ENCODE peak calls at places on chromosome 20, in eight cellular contexts. Q, K, S, I, M, U, G and N are unnamed samples.

GRCh38 chr20:56624786-56625681 is 4.1 kb upstream of the TFAP2C start:
- DNase-seq in Q (no peak), K (no peak), S (no peak), I (no peak), M (no peak), U (no peak), G (no peak), N (no peak)

GRCh38 chr20:47792021-47792618 is 6.8 kb upstream of the SULF2 start:
- DNase-seq in Q (no peak), K (no peak), S (no peak), I (peak), M (peak), U (no peak), G (no peak), N (peak)

GRCh38 chr20:49575551-49576060 is 7.7 kb upstream of the PTGIS start:
- DNase-seq in Q (no peak), K (no peak), S (no peak), I (peak), M (peak), U (no peak), G (no peak), N (peak)

GRCh38 chr20:7608246-7608645 is 332.0 kb downstream of the HAO1 start:
- DNase-seq in Q (peak), K (no peak), S (no peak), I (no peak), M (no peak), U (no peak), G (no peak), N (no peak)

GRCh38 chr20:51691703-51692102 is 76.5 kb downstream of the ATP9A start:
- DNase-seq in Q (no peak), K (no peak), S (no peak), I (no peak), M (no peak), U (no peak), G (no peak), N (no peak)

GRCh38 chr20:9996944-9997343 is 37.8 kb upstream of the ANKEF1 start:
- DNase-seq in Q (no peak), K (no peak), S (no peak), I (no peak), M (no peak), U (no peak), G (no peak), N (no peak)

GRCh38 chr20:16441526-16442164 is 131.6 kb downstream of the KIF16B start:
- DNase-seq in Q (no peak), K (no peak), S (no peak), I (no peak), M (no peak), U (no peak), G (no peak), N (no peak)

GRCh38 chr20:57703013-57703412 is 6.8 kb downstream of the PMEPA1 start:
- DNase-seq in Q (no peak), K (no peak), S (no peak), I (no peak), M (no peak), U (no peak), G (no peak), N (no peak)

GRCh38 chr20:53622247-53623114 is 28.8 kb upstream of the ZNF217 start:
- DNase-seq in Q (no peak), K (no peak), S (no peak), I (peak), M (peak), U (no peak), G (no peak), N (no peak)

GRCh38 chr20:4844325-4844724 is 122.6 kb downstream of the PRND start:
- DNase-seq in Q (no peak), K (no peak), S (no peak), I (no peak), M (no peak), U (no peak), G (no peak), N (no peak)

GRCh38 chr20:16654858-16655257 is 75.0 kb upstream of the SNRPB2 start:
- DNase-seq in Q (no peak), K (no peak), S (no peak), I (no peak), M (no peak), U (no peak), G (no peak), N (no peak)

GRCh38 chr20:38728911-38729642 is 4.8 kb downstream of the SLC32A1 start:
- DNase-seq in Q (no peak), K (no peak), S (no peak), I (no peak), M (no peak), U (no peak), G (no peak), N (no peak)

GRCh38 chr20:13671500-13672288 is 33.0 kb upstream of the TASP1 start:
- DNase-seq in Q (no peak), K (no peak), S (no peak), I (no peak), M (no peak), U (peak), G (no peak), N (no peak)

GRCh38 chr20:61845276-61845675 is 220.4 kb downstream of the TAF4 start:
- DNase-seq in Q (no peak), K (peak), S (no peak), I (no peak), M (no peak), U (no peak), G (no peak), N (no peak)

GRCh38 chr20:61874421-61875068 is 191.1 kb downstream of the TAF4 start:
- DNase-seq in Q (peak), K (peak), S (peak), I (peak), M (no peak), U (no peak), G (peak), N (no peak)

GRCh38 chr20:37984018-37984785 is 49.1 kb downstream of the TTI1 start:
- DNase-seq in Q (peak), K (no peak), S (no peak), I (no peak), M (no peak), U (no peak), G (no peak), N (no peak)

GRCh38 chr20:49517509-49518100 is 35.1 kb upstream of the KCNB1 start:
- DNase-seq in Q (no peak), K (no peak), S (no peak), I (no peak), M (no peak), U (no peak), G (no peak), N (no peak)

GRCh38 chr20:61520761-61521460 is 268.9 kb downstream of the CDH4 start:
- DNase-seq in Q (no peak), K (no peak), S (no peak), I (no peak), M (no peak), U (no peak), G (no peak), N (no peak)

GRCh38 chr20:41049451-41049850 is 20.8 kb downstream of the TOP1 start:
- DNase-seq in Q (no peak), K (no peak), S (no peak), I (no peak), M (no peak), U (no peak), G (no peak), N (no peak)

GRCh38 chr20:8829232-8829631 is 239.7 kb upstream of the PLCB4 start:
- DNase-seq in Q (no peak), K (no peak), S (no peak), I (no peak), M (no peak), U (no peak), G (no peak), N (no peak)
- TF ChIP-seq CTCF in Q (peak), K (no peak), S (no peak), I (no peak), M (no peak), U (no peak), G (no peak), N (no peak)

DNA sequence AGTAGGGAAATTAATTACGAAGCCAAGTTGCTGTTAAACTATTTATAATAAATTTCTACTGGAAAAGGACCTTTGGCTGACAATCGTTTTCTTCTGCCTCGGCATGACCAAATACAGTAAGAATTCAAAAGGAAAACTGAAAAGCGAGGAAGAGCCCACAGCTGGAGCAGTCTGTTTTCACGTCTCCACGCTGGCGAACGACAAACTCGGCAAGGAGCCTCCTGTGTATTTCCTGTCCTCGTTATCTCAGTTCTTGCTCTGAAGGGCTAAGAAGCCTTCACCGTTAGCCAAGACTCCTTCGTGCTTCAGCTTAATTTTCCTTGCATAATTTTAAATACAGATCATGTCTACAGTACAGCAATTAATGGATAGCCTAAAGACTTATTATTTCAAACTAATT is 214.3 kb upstream of the PLCB4 start:
- DNase-seq in Q (peak), K (peak), S (no peak), I (no peak), M (no peak), U (peak), G (peak), N (no peak)
- H3K4me3 ChIP-seq in Q (no peak), K (no peak), S (no peak), I (no peak), M (peak), U (no peak), G (no peak), N (no peak)

DNA sequence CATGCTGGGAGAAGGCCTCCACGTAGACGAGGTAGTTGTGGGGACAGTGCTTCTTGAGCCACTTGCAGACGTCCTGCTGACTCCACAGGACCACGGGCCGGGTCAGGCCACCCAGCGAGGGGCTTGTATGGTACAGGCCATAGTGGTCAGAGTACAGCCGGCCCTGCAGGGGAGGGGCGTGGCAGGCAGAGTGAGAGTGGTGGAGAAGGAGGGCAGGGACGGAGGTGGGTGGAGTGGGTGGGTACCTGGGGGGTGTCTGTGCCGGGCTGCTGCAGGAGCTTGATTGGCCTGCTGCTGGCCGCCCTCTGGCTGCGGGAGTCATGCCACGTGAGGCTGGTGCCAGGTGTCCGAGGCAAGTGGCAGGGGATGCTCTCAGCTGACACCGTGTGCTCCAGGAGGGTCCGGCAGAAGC is 2.5 kb downstream of the SAMD10 start:
- DNase-seq in Q (no peak), K (peak), S (no peak), I (no peak), M (no peak), U (no peak), G (no peak), N (no peak)
- TF ChIP-seq CTCF in Q (no peak), K (no peak), S (no peak), I (no peak), M (no peak), U (no peak), G (no peak), N (no peak)

GRCh38 chr20:31716351-31716750 is 6.3 kb downstream of the BCL2L1 start:
- DNase-seq in Q (no peak), K (no peak), S (no peak), I (no peak), M (no peak), U (no peak), G (no peak), N (no peak)

GRCh38 chr20:31715766-31716165 is 6.9 kb downstream of the BCL2L1 start:
- DNase-seq in Q (no peak), K (no peak), S (no peak), I (no peak), M (no peak), U (no peak), G (no peak), N (no peak)

GRCh38 chr20:31716818-31717477 is 5.7 kb downstream of the BCL2L1 start:
- DNase-seq in Q (no peak), K (no peak), S (no peak), I (no peak), M (no peak), U (no peak), G (peak), N (no peak)

GRCh38 chr20:31718952-31719643 is 3.6 kb downstream of the BCL2L1 start:
- DNase-seq in Q (no peak), K (no peak), S (no peak), I (peak), M (no peak), U (peak), G (no peak), N (peak)

DNA sequence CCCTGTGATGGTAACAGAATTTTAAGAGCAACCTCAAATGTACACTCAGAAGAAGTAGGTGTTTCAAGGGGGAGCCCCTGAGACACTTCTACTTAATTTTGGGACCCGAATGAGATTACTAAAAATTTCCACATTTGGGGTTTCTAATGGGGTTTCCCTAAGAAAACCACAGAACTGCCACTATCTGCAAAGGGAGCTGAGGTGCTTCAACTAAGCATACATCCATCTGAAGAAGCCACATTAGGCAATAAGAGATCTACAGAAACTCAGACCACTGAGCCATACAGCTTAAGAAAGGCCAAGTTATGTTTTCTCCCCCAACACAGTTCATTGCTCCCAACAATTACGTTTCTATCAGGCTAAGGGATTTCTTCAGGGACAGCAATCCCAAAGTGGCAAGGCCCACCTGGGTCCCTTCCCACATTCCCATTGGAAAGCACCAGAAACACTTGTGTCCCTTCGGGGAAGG is 5.2 kb downstream of the BCL2L1 start:
- DNase-seq in Q (no peak), K (no peak), S (no peak), I (no peak), M (no peak), U (no peak), G (no peak), N (no peak)
- H3K4me3 ChIP-seq in Q (no peak), K (no peak), S (no peak), I (no peak), M (peak), U (no peak), G (peak), N (no peak)

DNA sequence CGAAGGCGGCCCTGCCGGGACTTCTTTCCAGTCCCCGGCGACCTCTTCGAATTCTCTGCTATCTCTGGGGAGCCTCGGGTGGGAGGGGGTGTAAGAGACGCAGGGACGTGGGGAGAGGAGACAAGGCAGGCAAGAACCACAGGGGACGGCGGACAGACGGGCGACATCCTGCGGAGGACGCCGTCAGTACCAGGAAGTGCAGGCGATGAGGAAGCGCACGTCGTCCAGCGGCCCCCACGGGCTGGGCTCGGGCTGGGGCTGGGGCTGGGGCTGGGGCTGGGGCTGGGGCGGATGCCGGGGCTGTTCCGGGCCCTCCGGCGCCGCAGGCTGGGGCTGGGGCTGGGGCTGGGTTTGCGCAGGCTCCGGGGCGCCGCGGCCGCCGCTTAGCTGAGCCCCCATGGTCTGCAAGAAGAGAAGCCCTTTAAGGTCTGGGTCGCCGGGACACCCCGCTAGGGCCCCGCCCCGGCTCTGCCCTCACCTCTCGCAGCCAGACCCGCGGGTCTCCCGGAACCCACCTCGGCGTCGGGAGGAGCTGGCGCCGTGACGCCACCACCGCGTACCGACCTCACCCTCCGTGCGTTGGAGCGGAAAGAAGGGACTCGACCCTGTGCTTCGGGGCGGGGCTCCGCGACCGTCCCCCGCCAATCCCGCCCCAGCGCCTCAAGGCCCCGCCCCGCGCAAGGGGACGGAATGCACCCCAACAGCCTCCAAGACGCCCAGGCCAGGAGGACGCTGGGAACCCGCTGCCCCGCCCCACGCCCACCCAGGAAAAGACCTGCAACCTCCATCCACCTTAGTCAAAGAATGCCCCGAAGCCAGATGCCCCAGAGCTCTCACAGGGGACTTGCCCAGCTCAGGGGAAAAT is at the start of gene MMP24OS:
- DNase-seq in Q (peak), K (peak), S (peak), I (peak), M (peak), U (peak), G (peak), N (peak)
- TF ChIP-seq CTCF in Q (no peak), K (no peak), S (no peak), I (peak), M (no peak), U (no peak), G (peak), N (no peak)

GRCh38 chr20:44496976-44497375 is 21.3 kb downstream of the TTPAL start:
- DNase-seq in Q (no peak), K (no peak), S (peak), I (no peak), M (no peak), U (no peak), G (no peak), N (no peak)
- H3K4me3 ChIP-seq in Q (no peak), K (no peak), S (no peak), I (no peak), M (no peak), U (no peak), G (no peak), N (no peak)

GRCh38 chr20:3765171-3765887 is 2.2 kb downstream of the ADISSP start:
- DNase-seq in Q (no peak), K (no peak), S (no peak), I (no peak), M (no peak), U (no peak), G (no peak), N (no peak)

GRCh38 chr20:3766381-3766780 is 1.2 kb downstream of the ADISSP start:
- DNase-seq in Q (no peak), K (no peak), S (no peak), I (no peak), M (no peak), U (no peak), G (no peak), N (no peak)

GRCh38 chr20:3766832-3767433 is 620 bp downstream of the ADISSP start:
- DNase-seq in Q (peak), K (peak), S (no peak), I (no peak), M (no peak), U (no peak), G (peak), N (peak)

GRCh38 chr20:3768342-3769130 is 983 bp upstream of the ADISSP start:
- DNase-seq in Q (peak), K (peak), S (peak), I (peak), M (no peak), U (peak), G (peak), N (peak)

GRCh38 chr20:3767434-3768341 is at the start of gene ADISSP:
- DNase-seq in Q (peak), K (peak), S (peak), I (peak), M (peak), U (peak), G (peak), N (peak)
- TF ChIP-seq CTCF in Q (peak), K (no peak), S (no peak), I (peak), M (no peak), U (no peak), G (peak), N (no peak)